ENCODE peak calls at places on chromosome 22, in seven cellular contexts. J is HepG2, M is HCT116, Q is GM12878, P is SK-N-SH, W is K562, G is H1. B is an unnamed sample.
A peak's percentile ranks its signal among the peaks of the same experiment; 100 is the strongest.

GRCh38 chr22:23522642-23523251 is 57.3 kb downstream of the IGLL1 start:
- DNase-seq in J (peak; percentile 36), M (no peak), Q (no peak), P (peak; percentile 67), W (no peak), G (no peak), B (no peak)

GRCh38 chr22:48705917-48706605 is 1121.6 kb downstream of the BRD1 start:
- DNase-seq in J (no peak), M (no peak), Q (no peak), P (no peak), W (no peak), G (no peak), B (no peak)

GRCh38 chr22:31089101-31090100 is 8.3 kb downstream of the SMTN start:
- DNase-seq in J (no peak), M (no peak), Q (no peak), P (peak; percentile 90), W (peak; percentile 64), G (peak; percentile 67), B (peak; percentile 49)

GRCh38 chr22:37894939-37895670 is 11.0 kb upstream of the MICALL1 start:
- DNase-seq in J (no peak), M (no peak), Q (no peak), P (no peak), W (no peak), G (peak; percentile 65), B (no peak)

GRCh38 chr22:36701941-36702640 is 1.5 kb downstream of the CACNG2 start:
- DNase-seq in J (no peak), M (no peak), Q (no peak), P (peak; percentile 40), W (no peak), G (no peak), B (no peak)

GRCh38 chr22:33255781-33256180 is 197.6 kb upstream of the SYN3 start:
- DNase-seq in J (no peak), M (no peak), Q (no peak), P (no peak), W (no peak), G (no peak), B (no peak)

GRCh38 chr22:45879552-45879949 is 97.4 kb downstream of the WNT7B start:
- DNase-seq in J (no peak), M (no peak), Q (no peak), P (no peak), W (no peak), G (peak; percentile 41), B (no peak)

GRCh38 chr22:49964136-49964492 is 3.5 kb downstream of the PIM3 start:
- DNase-seq in J (no peak), M (no peak), Q (no peak), P (peak; percentile 8), W (no peak), G (no peak), B (no peak)

GRCh38 chr22:32336185-32336603 is 21.5 kb upstream of the RFPL3 start:
- DNase-seq in J (no peak), M (no peak), Q (no peak), P (no peak), W (no peak), G (peak; percentile 46), B (no peak)

GRCh38 chr22:22226448-22227187 is 18.0 kb upstream of the VPREB1 start:
- DNase-seq in J (no peak), M (no peak), Q (no peak), P (no peak), W (no peak), G (no peak), B (no peak)

GRCh38 chr22:48147404-48147803 is 1385.0 kb downstream of the TBC1D22A start:
- DNase-seq in J (no peak), M (no peak), Q (no peak), P (no peak), W (no peak), G (no peak), B (no peak)

GRCh38 chr22:43921361-43921760 is 2.2 kb upstream of the PNPLA3 start:
- DNase-seq in J (peak; percentile 44), M (peak; percentile 52), Q (no peak), P (no peak), W (no peak), G (no peak), B (peak; percentile 77)

GRCh38 chr22:45450931-45451651 is 37.6 kb downstream of the RIBC2 start:
- DNase-seq in J (no peak), M (no peak), Q (no peak), P (no peak), W (no peak), G (no peak), B (no peak)

GRCh38 chr22:42793848-42794405 is 63.1 kb downstream of the ARFGAP3 start:
- DNase-seq in J (no peak), M (no peak), Q (no peak), P (no peak), W (no peak), G (no peak), B (no peak)

GRCh38 chr22:41668971-41669911 is 19.4 kb downstream of the SNU13 start:
- DNase-seq in J (no peak), M (no peak), Q (no peak), P (no peak), W (no peak), G (no peak), B (no peak)

GRCh38 chr22:37218399-37218770 is 6.1 kb upstream of the SSTR3 start:
- DNase-seq in J (no peak), M (no peak), Q (no peak), P (no peak), W (no peak), G (no peak), B (no peak)

GRCh38 chr22:47210686-47211085 is 448.2 kb downstream of the TBC1D22A start:
- DNase-seq in J (no peak), M (no peak), Q (no peak), P (no peak), W (no peak), G (peak; percentile 28), B (no peak)

DNA sequence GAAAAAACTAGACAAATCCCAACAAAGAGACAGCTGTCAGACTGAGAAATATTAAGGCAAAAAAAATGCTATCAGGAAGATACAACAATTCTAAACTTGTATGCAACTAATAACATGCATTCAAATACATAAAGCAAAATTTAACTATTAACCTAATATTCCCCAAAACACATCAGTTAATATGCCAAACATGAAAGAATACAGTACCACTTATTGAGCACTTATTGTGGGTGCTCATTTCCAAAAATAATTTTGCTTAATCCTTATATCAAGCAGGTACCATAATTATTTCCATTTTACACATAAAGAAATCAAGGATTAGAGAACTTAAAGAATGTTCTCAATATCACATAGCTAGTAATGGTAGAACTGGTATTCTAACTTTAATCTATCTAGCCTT is 67.7 kb upstream of the HMGXB4 start:
- DNase-seq in J (no peak), M (no peak), Q (no peak), P (no peak), W (no peak), G (no peak), B (no peak)
- TF ChIP-seq JUND in J (no peak), M (no peak), Q (no peak), P (no peak), W (no peak), G (no peak), B (no peak)

GRCh38 chr22:27627444-27627833 is 174.1 kb downstream of the MN1 start:
- DNase-seq in J (peak; percentile 87), M (peak; percentile 44), Q (no peak), P (no peak), W (peak; percentile 42), G (no peak), B (no peak)

GRCh38 chr22:27628341-27628740 is 173.2 kb downstream of the MN1 start:
- DNase-seq in J (no peak), M (no peak), Q (no peak), P (no peak), W (no peak), G (no peak), B (no peak)

GRCh38 chr22:27627901-27628300 is 173.7 kb downstream of the MN1 start:
- DNase-seq in J (no peak), M (no peak), Q (no peak), P (no peak), W (no peak), G (no peak), B (no peak)

GRCh38 chr22:27629908-27630733 is 171.4 kb downstream of the MN1 start:
- DNase-seq in J (no peak), M (no peak), Q (no peak), P (no peak), W (no peak), G (peak; percentile 66), B (no peak)

DNA sequence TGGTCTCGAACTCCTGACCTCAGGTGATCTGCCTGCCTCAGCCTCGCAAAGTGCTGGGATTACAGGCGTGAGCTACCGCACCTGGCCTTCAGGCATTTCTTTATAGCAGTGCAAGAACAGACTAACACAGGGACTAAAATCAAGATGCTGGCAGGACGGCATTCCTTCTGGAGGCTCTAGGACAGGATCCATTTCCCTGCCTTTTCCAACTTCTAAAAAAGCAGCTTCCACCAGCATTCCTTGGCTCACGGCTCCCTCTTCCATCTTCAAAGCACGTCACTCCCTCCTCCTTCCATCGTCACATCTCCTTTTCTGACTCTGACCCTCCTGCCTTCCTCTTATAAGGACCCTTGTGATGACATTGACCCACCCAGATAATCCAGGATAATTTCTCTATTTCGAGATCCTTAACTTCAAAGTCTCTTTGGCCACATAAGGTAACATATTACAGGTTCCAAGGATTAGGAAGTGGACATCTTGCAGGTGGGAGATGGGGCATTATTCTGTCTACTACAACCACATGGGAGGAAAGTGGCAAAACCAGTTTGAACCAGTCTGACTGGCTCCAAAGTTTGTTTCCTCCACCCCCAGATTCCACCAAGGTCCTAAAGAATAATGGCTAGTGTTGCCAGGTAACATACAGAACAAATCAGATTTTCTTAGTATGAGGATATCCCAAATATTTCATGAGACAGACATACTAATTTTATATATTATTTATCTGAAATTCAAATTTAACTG is 172.5 kb downstream of the MN1 start:
- DNase-seq in J (no peak), M (peak; percentile 37), Q (no peak), P (no peak), W (no peak), G (no peak), B (peak; percentile 41)
- TF ChIP-seq JUND in J (no peak), M (no peak), Q (no peak), P (no peak), W (no peak), G (no peak), B (no peak)

DNA sequence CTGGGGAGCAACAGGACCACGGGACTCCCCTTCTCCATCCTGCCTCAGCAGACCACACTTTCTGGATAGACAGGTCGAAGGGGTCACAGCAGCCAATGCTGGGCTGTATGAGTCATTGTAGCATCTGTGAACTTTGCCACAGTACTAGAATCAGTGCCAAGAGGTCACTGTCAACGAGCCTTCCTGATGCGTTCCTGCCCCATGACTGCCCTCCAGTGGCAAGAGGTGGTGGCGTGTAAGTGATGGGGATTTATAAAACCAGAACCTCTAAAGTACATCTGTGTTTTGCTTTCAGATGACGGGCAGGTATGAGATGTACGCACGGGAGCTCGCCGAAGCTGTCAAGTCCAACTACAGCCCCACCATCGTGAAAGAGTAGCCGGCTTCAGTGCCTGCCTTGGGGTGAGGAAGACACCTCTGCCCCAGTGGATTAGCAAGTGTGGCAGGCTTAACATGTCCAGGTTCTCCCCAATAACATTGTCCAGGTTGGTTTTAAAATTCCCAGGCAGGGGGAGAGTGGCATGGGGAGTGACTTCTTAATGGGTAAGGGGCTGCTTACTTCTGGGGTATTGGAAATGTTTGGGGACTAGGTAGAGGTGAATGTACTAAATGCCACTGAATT is 29.4 kb downstream of the GUCD1 start:
- DNase-seq in J (peak; percentile 92), M (peak; percentile 54), Q (peak; percentile 62), P (peak; percentile 77), W (peak; percentile 77), G (peak; percentile 91), B (peak; percentile 32)
- TF ChIP-seq JUND in J (peak; percentile 98), M (no peak), Q (peak; percentile 58), P (no peak), W (peak; percentile 91), G (peak; percentile 89), B (no peak)

GRCh38 chr22:19822301-19823117 is 32.2 kb downstream of the GNB1L start:
- DNase-seq in J (no peak), M (no peak), Q (no peak), P (peak; percentile 36), W (no peak), G (peak; percentile 46), B (no peak)
- TF ChIP-seq JUND in J (no peak), M (no peak), Q (no peak), P (no peak), W (no peak), G (no peak), B (no peak)